ENCODE peak calls at places on chromosome 9, in five cellular contexts. A is SIG-M5; Y is NCI-H1092; M is activated CD4-positive, alpha-beta T cell treated with anti-CD3 and anti-CD28 coated beads, Interleukin-2, amount 50 U/mL, for 1 hour; T is natural killer cell treated with Interleukin-12 subunit alpha and Interleukin-12 subunit beta and Interleukin-15 and Interleukin-18, amount 100 ng/mL, for 72 hours. W is an unnamed sample.
A peak's percentile ranks its signal among the peaks of the same experiment; 100 is the strongest.

GRCh38 chr9:121811751-121812150 is 160.3 kb downstream of the DAB2IP start:
- DNase-seq in T (no peak), A (no peak), M (no peak), Y (no peak), W (no peak)

GRCh38 chr9:79652598-79652997 is 80.8 kb downstream of the TLE4 start:
- DNase-seq in Y (no peak), T (no peak), A (no peak), M (no peak), W (no peak)

GRCh38 chr9:94827584-94828304 is 101.2 kb downstream of the AOPEP start:
- DNase-seq in T (no peak), M (no peak), Y (no peak), A (no peak), W (no peak)

GRCh38 chr9:22079873-22080341 is 70.8 kb upstream of the CDKN2B start:
- DNase-seq in A (no peak), T (no peak), Y (no peak), M (peak; percentile 8), W (no peak)

GRCh38 chr9:8653111-8653510 is 853.5 kb upstream of the DMAC1 start:
- DNase-seq in M (no peak), Y (no peak), T (no peak), A (no peak), W (no peak)

GRCh38 chr9:97059661-97060060 is 20.7 kb upstream of the CTSV start:
- DNase-seq in Y (no peak), M (no peak), T (no peak), A (no peak), W (no peak)

GRCh38 chr9:135612437-135612836 is 26.9 kb downstream of the GLT6D1 start:
- DNase-seq in M (no peak), A (no peak), Y (no peak), T (no peak), W (no peak)

GRCh38 chr9:70411930-70412677 is 2.4 kb downstream of the KLF9 start:
- DNase-seq in T (peak; percentile 72), Y (no peak), A (no peak), M (peak; percentile 73), W (peak; percentile 36)

GRCh38 chr9:123617286-123617685 is 261.3 kb downstream of the CRB2 start:
- DNase-seq in M (no peak), Y (no peak), T (no peak), A (no peak), W (no peak)

GRCh38 chr9:134655591-134656333 is 14.2 kb downstream of the COL5A1 start:
- DNase-seq in A (no peak), Y (no peak), T (no peak), M (no peak), W (no peak)